ENCODE peak calls at places on chromosome 1, in six cellular contexts. One of them, this sample, is unnamed.

GRCh38 chr1:56429288-56429687 is 150.1 kb downstream of the PLPP3 start:
- DNase-seq in left lung: no peak
- DNase-seq in CD4-positive, alpha-beta memory T cell: no peak
- DNase-seq in MM.1S: no peak
- DNase-seq in heart right ventricle: no peak
- DNase-seq in substantia nigra: no peak
- DNase-seq in this sample: no peak

GRCh38 chr1:58072450-58072849 is 474.1 kb downstream of the OMA1 start:
- DNase-seq in left lung: no peak
- DNase-seq in CD4-positive, alpha-beta memory T cell: no peak
- DNase-seq in MM.1S: no peak
- DNase-seq in heart right ventricle: no peak
- DNase-seq in substantia nigra: no peak
- DNase-seq in this sample: no peak

GRCh38 chr1:29590583-29591555 is 354.5 kb downstream of the PTPRU start:
- DNase-seq in left lung: no peak
- DNase-seq in CD4-positive, alpha-beta memory T cell: no peak
- DNase-seq in MM.1S: no peak
- DNase-seq in heart right ventricle: no peak
- DNase-seq in substantia nigra: no peak
- DNase-seq in this sample: no peak

GRCh38 chr1:170407601-170408000 is 124.4 kb upstream of the GORAB start:
- DNase-seq in left lung: no peak
- DNase-seq in CD4-positive, alpha-beta memory T cell: no peak
- DNase-seq in MM.1S: no peak
- DNase-seq in heart right ventricle: no peak
- DNase-seq in substantia nigra: no peak
- DNase-seq in this sample: no peak

GRCh38 chr1:67682659-67683197 is 2.3 kb upstream of the GADD45A start:
- DNase-seq in left lung: no peak
- DNase-seq in CD4-positive, alpha-beta memory T cell: no peak
- DNase-seq in MM.1S: no peak
- DNase-seq in heart right ventricle: no peak
- DNase-seq in substantia nigra: no peak
- DNase-seq in this sample: no peak

GRCh38 chr1:36754366-36754765 is 271.7 kb upstream of the CSF3R start:
- DNase-seq in left lung: no peak
- DNase-seq in CD4-positive, alpha-beta memory T cell: no peak
- DNase-seq in MM.1S: no peak
- DNase-seq in heart right ventricle: no peak
- DNase-seq in substantia nigra: no peak
- DNase-seq in this sample: no peak

GRCh38 chr1:246503341-246503740 is 3.7 kb downstream of the SMYD3 start:
- DNase-seq in left lung: no peak
- DNase-seq in CD4-positive, alpha-beta memory T cell: no peak
- DNase-seq in MM.1S: no peak
- DNase-seq in heart right ventricle: no peak
- DNase-seq in substantia nigra: no peak
- DNase-seq in this sample: no peak

GRCh38 chr1:22969224-22969829 is 3.3 kb downstream of the LACTBL1 start:
- DNase-seq in left lung: no peak
- DNase-seq in CD4-positive, alpha-beta memory T cell: no peak
- DNase-seq in MM.1S: no peak
- DNase-seq in heart right ventricle: no peak
- DNase-seq in substantia nigra: no peak
- DNase-seq in this sample: peak; percentile 15

GRCh38 chr1:115301438-115302020 is 36.5 kb downstream of the NGF start:
- DNase-seq in left lung: no peak
- DNase-seq in CD4-positive, alpha-beta memory T cell: no peak
- DNase-seq in MM.1S: no peak
- DNase-seq in heart right ventricle: no peak
- DNase-seq in substantia nigra: peak; percentile 13
- DNase-seq in this sample: no peak

GRCh38 chr1:147541672-147542548 is 609 bp downstream of the BCL9 start:
- DNase-seq in left lung: peak; percentile 73
- DNase-seq in CD4-positive, alpha-beta memory T cell: no peak
- DNase-seq in MM.1S: peak; percentile 34
- DNase-seq in heart right ventricle: peak; percentile 46
- DNase-seq in substantia nigra: peak; percentile 65
- DNase-seq in this sample: no peak

GRCh38 chr1:218642033-218642954 is 297.2 kb downstream of the TGFB2 start:
- DNase-seq in left lung: no peak
- DNase-seq in CD4-positive, alpha-beta memory T cell: no peak
- DNase-seq in MM.1S: no peak
- DNase-seq in heart right ventricle: no peak
- DNase-seq in substantia nigra: no peak
- DNase-seq in this sample: no peak

GRCh38 chr1:9753121-9753531 is 70.6 kb downstream of the CLSTN1 start:
- DNase-seq in left lung: no peak
- DNase-seq in CD4-positive, alpha-beta memory T cell: no peak
- DNase-seq in MM.1S: no peak
- DNase-seq in heart right ventricle: peak; percentile 50
- DNase-seq in substantia nigra: no peak
- DNase-seq in this sample: no peak

GRCh38 chr1:53395671-53396215 is 63.5 kb upstream of the DMRTB1 start:
- DNase-seq in left lung: no peak
- DNase-seq in CD4-positive, alpha-beta memory T cell: no peak
- DNase-seq in MM.1S: no peak
- DNase-seq in heart right ventricle: no peak
- DNase-seq in substantia nigra: no peak
- DNase-seq in this sample: no peak

GRCh38 chr1:44245066-44245465 is 31.8 kb downstream of the DMAP1 start:
- DNase-seq in left lung: no peak
- DNase-seq in CD4-positive, alpha-beta memory T cell: no peak
- DNase-seq in MM.1S: no peak
- DNase-seq in heart right ventricle: no peak
- DNase-seq in substantia nigra: no peak
- DNase-seq in this sample: no peak

GRCh38 chr1:42386051-42386450 is 5.5 kb downstream of the RIMKLA start:
- DNase-seq in left lung: no peak
- DNase-seq in CD4-positive, alpha-beta memory T cell: no peak
- DNase-seq in MM.1S: no peak
- DNase-seq in heart right ventricle: no peak
- DNase-seq in substantia nigra: no peak
- DNase-seq in this sample: no peak

GRCh38 chr1:17365271-17365670 is 6.7 kb upstream of the PADI6 start:
- DNase-seq in left lung: no peak
- DNase-seq in CD4-positive, alpha-beta memory T cell: no peak
- DNase-seq in MM.1S: no peak
- DNase-seq in heart right ventricle: no peak
- DNase-seq in substantia nigra: no peak
- DNase-seq in this sample: no peak

GRCh38 chr1:46181343-46182260 is 5.3 kb upstream of the P3R3URF start:
- DNase-seq in left lung: no peak
- DNase-seq in CD4-positive, alpha-beta memory T cell: no peak
- DNase-seq in MM.1S: no peak
- DNase-seq in heart right ventricle: no peak
- DNase-seq in substantia nigra: no peak
- DNase-seq in this sample: no peak

GRCh38 chr1:43858324-43858723 is 75.3 kb upstream of the ARTN start:
- DNase-seq in left lung: no peak
- DNase-seq in CD4-positive, alpha-beta memory T cell: no peak
- DNase-seq in MM.1S: peak; percentile 34
- DNase-seq in heart right ventricle: peak; percentile 45
- DNase-seq in substantia nigra: no peak
- DNase-seq in this sample: no peak

GRCh38 chr1:235069577-235070563 is 58.8 kb downstream of the TOMM20 start:
- DNase-seq in left lung: peak; percentile 91
- DNase-seq in CD4-positive, alpha-beta memory T cell: no peak
- DNase-seq in MM.1S: no peak
- DNase-seq in heart right ventricle: peak; percentile 74
- DNase-seq in substantia nigra: no peak
- DNase-seq in this sample: no peak

GRCh38 chr1:110576441-110576840 is 29.7 kb downstream of the KCNA2 start:
- DNase-seq in left lung: no peak
- DNase-seq in CD4-positive, alpha-beta memory T cell: no peak
- DNase-seq in MM.1S: no peak
- DNase-seq in heart right ventricle: no peak
- DNase-seq in substantia nigra: no peak
- DNase-seq in this sample: no peak

GRCh38 chr1:226890331-226891108 is 20.1 kb downstream of the PSEN2 start:
- DNase-seq in left lung: no peak
- DNase-seq in CD4-positive, alpha-beta memory T cell: no peak
- DNase-seq in MM.1S: no peak
- DNase-seq in heart right ventricle: no peak
- DNase-seq in substantia nigra: no peak
- DNase-seq in this sample: no peak

GRCh38 chr1:31523012-31523411 is 53.3 kb upstream of the TINAGL1 start:
- DNase-seq in left lung: no peak
- DNase-seq in CD4-positive, alpha-beta memory T cell: no peak
- DNase-seq in MM.1S: no peak
- DNase-seq in heart right ventricle: no peak
- DNase-seq in substantia nigra: no peak
- DNase-seq in this sample: no peak

GRCh38 chr1:234562336-234562735 is 47.6 kb downstream of the IRF2BP2 start:
- DNase-seq in left lung: no peak
- DNase-seq in CD4-positive, alpha-beta memory T cell: no peak
- DNase-seq in MM.1S: no peak
- DNase-seq in heart right ventricle: peak; percentile 31
- DNase-seq in substantia nigra: no peak
- DNase-seq in this sample: no peak

GRCh38 chr1:168141986-168142385 is 5.3 kb upstream of the GPR161 start:
- DNase-seq in left lung: no peak
- DNase-seq in CD4-positive, alpha-beta memory T cell: no peak
- DNase-seq in MM.1S: no peak
- DNase-seq in heart right ventricle: no peak
- DNase-seq in substantia nigra: no peak
- DNase-seq in this sample: no peak

GRCh38 chr1:21804536-21804935 is 7.5 kb upstream of the LDLRAD2 start:
- DNase-seq in left lung: no peak
- DNase-seq in CD4-positive, alpha-beta memory T cell: no peak
- DNase-seq in MM.1S: no peak
- DNase-seq in heart right ventricle: no peak
- DNase-seq in substantia nigra: no peak
- DNase-seq in this sample: peak; percentile 38

GRCh38 chr1:100799548-100799947 is 80.0 kb downstream of the VCAM1 start:
- DNase-seq in left lung: no peak
- DNase-seq in CD4-positive, alpha-beta memory T cell: no peak
- DNase-seq in MM.1S: no peak
- DNase-seq in heart right ventricle: no peak
- DNase-seq in substantia nigra: no peak
- DNase-seq in this sample: no peak

GRCh38 chr1:96388421-96389310 is 332.9 kb upstream of the PTBP2 start:
- DNase-seq in left lung: no peak
- DNase-seq in CD4-positive, alpha-beta memory T cell: no peak
- DNase-seq in MM.1S: no peak
- DNase-seq in heart right ventricle: no peak
- DNase-seq in substantia nigra: no peak
- DNase-seq in this sample: no peak

GRCh38 chr1:109761227-109762038 is 2.3 kb downstream of the EPS8L3 start:
- DNase-seq in left lung: peak; percentile 58
- DNase-seq in CD4-positive, alpha-beta memory T cell: no peak
- DNase-seq in MM.1S: no peak
- DNase-seq in heart right ventricle: peak; percentile 50
- DNase-seq in substantia nigra: no peak
- DNase-seq in this sample: no peak

GRCh38 chr1:172345077-172345476 is 75.4 kb upstream of the C1orf105 start:
- DNase-seq in left lung: no peak
- DNase-seq in CD4-positive, alpha-beta memory T cell: no peak
- DNase-seq in MM.1S: peak; percentile 59
- DNase-seq in heart right ventricle: no peak
- DNase-seq in substantia nigra: no peak
- DNase-seq in this sample: no peak

GRCh38 chr1:177219458-177220390 is 49.0 kb downstream of the BRINP2 start:
- DNase-seq in left lung: no peak
- DNase-seq in CD4-positive, alpha-beta memory T cell: no peak
- DNase-seq in MM.1S: no peak
- DNase-seq in heart right ventricle: no peak
- DNase-seq in substantia nigra: no peak
- DNase-seq in this sample: no peak

GRCh38 chr1:111202707-111203623 is 2.5 kb upstream of the DENND2D start:
- DNase-seq in left lung: no peak
- DNase-seq in CD4-positive, alpha-beta memory T cell: no peak
- DNase-seq in MM.1S: no peak
- DNase-seq in heart right ventricle: no peak
- DNase-seq in substantia nigra: no peak
- DNase-seq in this sample: peak; percentile 43

GRCh38 chr1:115654663-115655306 is 13.0 kb downstream of the VANGL1 start:
- DNase-seq in left lung: no peak
- DNase-seq in CD4-positive, alpha-beta memory T cell: no peak
- DNase-seq in MM.1S: no peak
- DNase-seq in heart right ventricle: no peak
- DNase-seq in substantia nigra: no peak
- DNase-seq in this sample: no peak

GRCh38 chr1:54543729-54544496 is 4.1 kb upstream of the ACOT11 start:
- DNase-seq in left lung: no peak
- DNase-seq in CD4-positive, alpha-beta memory T cell: no peak
- DNase-seq in MM.1S: no peak
- DNase-seq in heart right ventricle: no peak
- DNase-seq in substantia nigra: no peak
- DNase-seq in this sample: peak; percentile 37

GRCh38 chr1:154519661-154520060 is 17.4 kb upstream of the SHE start:
- DNase-seq in left lung: no peak
- DNase-seq in CD4-positive, alpha-beta memory T cell: no peak
- DNase-seq in MM.1S: no peak
- DNase-seq in heart right ventricle: no peak
- DNase-seq in substantia nigra: no peak
- DNase-seq in this sample: no peak
- H3K27ac ChIP-seq in left lung: no peak overlapping the region
- H3K27ac ChIP-seq in CD4-positive, alpha-beta memory T cell: no peak overlapping the region
- H3K27ac ChIP-seq in MM.1S: no peak overlapping the region
- H3K27ac ChIP-seq in heart right ventricle: peak overlapping the region; percentile 10
- H3K27ac ChIP-seq in substantia nigra: no peak overlapping the region
- H3K27ac ChIP-seq in this sample: no peak overlapping the region

GRCh38 chr1:2411801-2412394 is 466 bp downstream of the PEX10 start:
- DNase-seq in left lung: peak; percentile 82
- DNase-seq in CD4-positive, alpha-beta memory T cell: no peak
- DNase-seq in MM.1S: no peak
- DNase-seq in heart right ventricle: no peak
- DNase-seq in substantia nigra: no peak
- DNase-seq in this sample: peak; percentile 51
- H3K27ac ChIP-seq in left lung: no peak overlapping the region
- H3K27ac ChIP-seq in CD4-positive, alpha-beta memory T cell: peak overlapping the region; percentile 84
- H3K27ac ChIP-seq in MM.1S: peak overlapping the region; percentile 32
- H3K27ac ChIP-seq in heart right ventricle: peak overlapping the region; percentile 92
- H3K27ac ChIP-seq in substantia nigra: peak overlapping the region; percentile 75
- H3K27ac ChIP-seq in this sample: no peak overlapping the region

DNA sequence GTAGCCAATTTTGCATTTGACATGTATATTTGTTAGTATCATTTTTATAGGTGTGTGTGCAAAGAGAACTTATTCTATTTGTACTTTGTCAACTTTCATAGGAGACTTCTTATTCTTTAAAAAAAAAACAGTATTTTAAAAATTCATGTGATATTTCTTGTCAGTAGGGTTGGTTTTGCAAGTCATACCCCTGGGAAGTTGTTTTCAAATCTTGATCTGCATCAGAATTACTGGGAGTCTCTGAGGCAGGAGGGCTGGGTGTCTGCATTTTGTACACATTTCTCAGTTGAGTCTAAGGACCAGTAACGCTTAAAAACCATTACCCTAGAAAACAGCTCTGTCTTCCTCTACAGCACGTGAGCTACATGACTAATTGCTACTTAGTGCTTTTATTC is 76.0 kb upstream of the CTTNBP2NL start:
- DNase-seq in left lung: no peak
- DNase-seq in CD4-positive, alpha-beta memory T cell: no peak
- DNase-seq in MM.1S: no peak
- DNase-seq in heart right ventricle: no peak
- DNase-seq in substantia nigra: no peak
- DNase-seq in this sample: no peak
- H3K27ac ChIP-seq in left lung: no peak overlapping the region
- H3K27ac ChIP-seq in CD4-positive, alpha-beta memory T cell: no peak overlapping the region
- H3K27ac ChIP-seq in MM.1S: no peak overlapping the region
- H3K27ac ChIP-seq in heart right ventricle: no peak overlapping the region
- H3K27ac ChIP-seq in substantia nigra: no peak overlapping the region
- H3K27ac ChIP-seq in this sample: no peak overlapping the region

GRCh38 chr1:40939320-40940059 is 40.0 kb upstream of the CTPS1 start:
- DNase-seq in left lung: no peak
- DNase-seq in CD4-positive, alpha-beta memory T cell: no peak
- DNase-seq in MM.1S: no peak
- DNase-seq in heart right ventricle: peak; percentile 30
- DNase-seq in substantia nigra: no peak
- DNase-seq in this sample: no peak
- H3K27ac ChIP-seq in left lung: no peak overlapping the region
- H3K27ac ChIP-seq in CD4-positive, alpha-beta memory T cell: no peak overlapping the region
- H3K27ac ChIP-seq in MM.1S: no peak overlapping the region
- H3K27ac ChIP-seq in heart right ventricle: no peak overlapping the region
- H3K27ac ChIP-seq in substantia nigra: no peak overlapping the region
- H3K27ac ChIP-seq in this sample: no peak overlapping the region

This sample was measured in Karpas-422.